ENCODE peak calls at places on chromosomes 1 and 21, in four cellular contexts. One of them, this sample, is unnamed. For H3K36me3, the result is how much of the 10 kb centered on the place peaks cover.

GRCh38 chr1:198756470-198756869 is 117.6 kb downstream of the PTPRC start:
- DNase-seq in fibroblast of lung: no peak
- DNase-seq in ovary: no peak
- DNase-seq in left ventricle myocardium inferior: no peak
- DNase-seq in this sample: no peak

GRCh38 chr1:11563560-11564069 is 84.7 kb downstream of the DISP3 start:
- DNase-seq in fibroblast of lung: peak
- DNase-seq in ovary: no peak
- DNase-seq in left ventricle myocardium inferior: no peak
- DNase-seq in this sample: peak

GRCh38 chr1:201348211-201348566 is 29.3 kb downstream of the TNNT2 start:
- DNase-seq in fibroblast of lung: peak
- DNase-seq in ovary: no peak
- DNase-seq in left ventricle myocardium inferior: no peak
- DNase-seq in this sample: peak

GRCh38 chr1:31791131-31791858 is 24.5 kb downstream of the SPOCD1 start:
- DNase-seq in fibroblast of lung: no peak
- DNase-seq in ovary: no peak
- DNase-seq in left ventricle myocardium inferior: no peak
- DNase-seq in this sample: no peak

GRCh38 chr1:177368255-177368654 is 197.5 kb downstream of the BRINP2 start:
- DNase-seq in fibroblast of lung: peak
- DNase-seq in ovary: no peak
- DNase-seq in left ventricle myocardium inferior: no peak
- DNase-seq in this sample: no peak

GRCh38 chr1:66925944-66926343 is 1.2 kb downstream of the MIER1 start:
- DNase-seq in fibroblast of lung: no peak
- DNase-seq in ovary: no peak
- DNase-seq in left ventricle myocardium inferior: no peak
- DNase-seq in this sample: no peak

GRCh38 chr1:233281711-233282581 is 13.6 kb downstream of the PCNX2 start:
- DNase-seq in fibroblast of lung: peak
- DNase-seq in ovary: no peak
- DNase-seq in left ventricle myocardium inferior: no peak
- DNase-seq in this sample: no peak

GRCh38 chr1:35707253-35708178 is 11.2 kb downstream of the C1orf216 start:
- DNase-seq in fibroblast of lung: peak
- DNase-seq in ovary: no peak
- DNase-seq in left ventricle myocardium inferior: peak
- DNase-seq in this sample: no peak

GRCh38 chr1:201261771-201262547 is 21.3 kb upstream of the PKP1 start:
- DNase-seq in fibroblast of lung: peak
- DNase-seq in ovary: no peak
- DNase-seq in left ventricle myocardium inferior: no peak
- DNase-seq in this sample: peak

GRCh38 chr1:33460947-33461629 is 11.4 kb upstream of the ZSCAN20 start:
- DNase-seq in fibroblast of lung: no peak
- DNase-seq in ovary: no peak
- DNase-seq in left ventricle myocardium inferior: peak
- DNase-seq in this sample: no peak

GRCh38 chr1:36359911-36360310 is 25.8 kb downstream of the STK40 start:
- DNase-seq in fibroblast of lung: peak
- DNase-seq in ovary: no peak
- DNase-seq in left ventricle myocardium inferior: no peak
- DNase-seq in this sample: peak

GRCh38 chr1:50266509-50266908 is 156.7 kb downstream of the DMRTA2 start:
- DNase-seq in fibroblast of lung: no peak
- DNase-seq in ovary: no peak
- DNase-seq in left ventricle myocardium inferior: no peak
- DNase-seq in this sample: peak

DNA sequence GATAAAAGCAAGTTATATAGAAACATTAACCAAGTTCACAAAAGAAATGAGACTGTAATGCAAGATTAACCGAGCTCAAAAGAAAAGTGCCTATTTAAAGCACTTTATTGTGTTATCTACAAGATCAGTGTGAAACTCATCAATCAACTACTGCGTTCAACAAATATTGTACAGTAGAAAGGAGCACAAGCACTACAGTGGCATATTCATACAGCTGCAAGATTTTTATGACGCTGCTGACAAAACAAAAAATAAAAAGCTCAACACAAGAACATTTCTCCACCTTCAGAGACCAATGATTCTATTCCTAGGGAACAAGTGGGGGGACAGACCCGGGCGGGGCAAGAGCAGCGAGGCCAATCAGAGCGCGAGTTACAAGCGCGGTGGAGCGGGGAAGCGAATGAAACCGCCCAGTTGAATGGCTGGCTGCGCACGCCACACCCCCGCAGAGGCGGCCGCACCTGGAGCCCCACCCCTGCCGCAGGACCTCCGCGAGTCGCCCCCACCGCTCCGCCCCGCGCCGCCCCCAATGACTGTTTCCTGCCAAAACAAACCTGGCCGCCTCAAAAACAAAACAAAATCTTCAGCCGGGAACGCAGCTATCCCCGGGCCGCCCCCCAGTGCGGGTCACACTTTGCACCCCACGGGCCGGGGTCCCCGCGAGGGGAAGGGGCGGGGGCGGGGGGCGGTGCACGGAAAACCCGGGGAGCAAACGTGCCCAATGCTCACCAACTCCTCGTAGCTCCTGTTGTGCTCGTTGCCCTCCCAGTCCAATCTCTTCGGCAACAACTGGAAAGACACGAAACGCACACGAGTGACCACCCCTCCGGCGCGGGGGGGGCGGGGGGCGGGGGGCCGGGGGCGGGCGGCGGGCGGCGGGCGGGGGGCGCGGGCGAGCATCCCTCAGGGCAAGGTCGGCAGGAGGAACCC is 1.1 kb downstream of the BRWD1 start:
- DNase-seq in fibroblast of lung: peak
- DNase-seq in ovary: peak
- DNase-seq in left ventricle myocardium inferior: peak
- DNase-seq in this sample: peak
- H3K4me3 ChIP-seq in fibroblast of lung: peak
- H3K4me3 ChIP-seq in ovary: peak
- H3K4me3 ChIP-seq in left ventricle myocardium inferior: peak
- H3K4me3 ChIP-seq in this sample: peak

GRCh38 chr1:44719318-44719717 is 11.7 kb downstream of the RNU5D-1 start:
- DNase-seq in fibroblast of lung: no peak
- DNase-seq in ovary: no peak
- DNase-seq in left ventricle myocardium inferior: no peak
- DNase-seq in this sample: no peak

GRCh38 chr1:44721521-44722361 is 9.2 kb downstream of the RNU5D-1 start:
- DNase-seq in fibroblast of lung: peak
- DNase-seq in ovary: no peak
- DNase-seq in left ventricle myocardium inferior: peak
- DNase-seq in this sample: peak

GRCh38 chr1:44717653-44718052 is 13.3 kb downstream of the RNU5D-1 start:
- DNase-seq in fibroblast of lung: no peak
- DNase-seq in ovary: no peak
- DNase-seq in left ventricle myocardium inferior: no peak
- DNase-seq in this sample: no peak

GRCh38 chr1:44723064-44723463 is 7.9 kb downstream of the RNU5D-1 start:
- DNase-seq in fibroblast of lung: no peak
- DNase-seq in ovary: no peak
- DNase-seq in left ventricle myocardium inferior: no peak
- DNase-seq in this sample: no peak

GRCh38 chr1:44720281-44720680 is 10.7 kb downstream of the RNU5D-1 start:
- DNase-seq in fibroblast of lung: no peak
- DNase-seq in ovary: no peak
- DNase-seq in left ventricle myocardium inferior: no peak
- DNase-seq in this sample: no peak
- H3K36me3 ChIP-seq in fibroblast of lung: under half
- H3K36me3 ChIP-seq in ovary: under half
- H3K36me3 ChIP-seq in left ventricle myocardium inferior: under half
- H3K36me3 ChIP-seq in this sample: under half

DNA sequence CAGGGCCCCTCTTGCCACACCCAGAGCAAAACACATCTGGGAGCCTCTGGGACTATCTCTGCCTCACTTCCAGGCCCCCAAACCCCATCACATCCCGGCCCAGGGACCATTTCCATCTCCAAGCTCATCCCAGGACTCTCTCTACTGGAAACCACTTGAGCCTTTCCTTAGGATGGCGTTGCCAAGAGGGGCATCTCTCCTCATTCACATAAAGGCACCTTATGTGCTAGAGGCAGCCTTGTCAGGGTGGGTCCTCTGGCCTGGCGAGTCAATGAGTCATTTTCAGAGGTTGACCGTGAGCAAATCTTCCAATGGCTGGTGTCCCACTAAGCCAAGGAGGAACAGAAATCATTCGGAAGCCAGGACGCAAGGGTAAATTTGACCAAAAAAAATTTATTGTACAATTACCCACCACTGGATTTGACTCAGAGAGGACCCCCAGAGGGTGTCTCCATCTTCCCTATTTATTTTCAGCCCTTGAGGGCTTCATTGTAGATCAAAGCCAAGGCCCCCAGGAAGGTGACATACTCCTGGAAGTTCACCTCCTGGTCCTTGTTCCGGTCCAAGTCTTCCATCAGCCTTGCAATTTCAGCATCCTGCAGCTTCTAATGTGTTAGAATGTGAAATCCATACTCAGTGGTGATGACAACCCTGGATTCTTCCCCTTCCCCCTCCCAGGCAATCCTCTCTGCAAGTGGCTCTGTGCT is 1.4 kb downstream of the S100A6 start:
- DNase-seq in fibroblast of lung: peak
- DNase-seq in ovary: peak
- DNase-seq in left ventricle myocardium inferior: no peak
- DNase-seq in this sample: peak
- H3K4me3 ChIP-seq in fibroblast of lung: peak
- H3K4me3 ChIP-seq in ovary: peak
- H3K4me3 ChIP-seq in left ventricle myocardium inferior: peak
- H3K4me3 ChIP-seq in this sample: peak

DNA sequence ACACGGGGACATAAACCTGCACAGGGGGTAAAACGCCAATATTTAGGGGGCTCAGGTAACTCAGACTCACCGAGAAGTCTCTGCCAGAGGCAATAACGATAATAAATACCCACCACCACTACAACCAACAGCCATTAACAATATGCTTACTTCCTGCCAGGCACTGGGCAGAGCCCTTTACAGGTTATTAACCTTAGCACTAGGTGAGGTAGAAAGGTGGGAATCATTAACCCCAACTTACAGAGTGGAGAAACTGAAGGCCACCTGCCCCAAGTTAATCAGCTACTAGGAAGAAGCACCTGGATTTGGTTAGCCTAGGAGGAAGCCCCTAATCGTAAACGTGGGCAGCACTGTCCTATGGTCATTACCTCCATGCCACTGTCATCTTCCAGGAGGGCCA is 110.1 kb downstream of the UBR4 start:
- DNase-seq in fibroblast of lung: no peak
- DNase-seq in ovary: no peak
- DNase-seq in left ventricle myocardium inferior: no peak
- DNase-seq in this sample: no peak
- H3K36me3 ChIP-seq in fibroblast of lung: under half
- H3K36me3 ChIP-seq in ovary: under half
- H3K36me3 ChIP-seq in left ventricle myocardium inferior: half or more
- H3K36me3 ChIP-seq in this sample: half or more

GRCh38 chr1:203044546-203044975 is 18.3 kb downstream of the PPFIA4 start:
- DNase-seq in fibroblast of lung: no peak
- DNase-seq in ovary: no peak
- DNase-seq in left ventricle myocardium inferior: no peak
- DNase-seq in this sample: no peak
- H3K4me3 ChIP-seq in fibroblast of lung: no peak
- H3K4me3 ChIP-seq in ovary: no peak
- H3K4me3 ChIP-seq in left ventricle myocardium inferior: no peak
- H3K4me3 ChIP-seq in this sample: no peak

GRCh38 chr1:99737016-99737415 is 29.4 kb downstream of the FRRS1 start:
- DNase-seq in fibroblast of lung: peak
- DNase-seq in ovary: no peak
- DNase-seq in left ventricle myocardium inferior: no peak
- DNase-seq in this sample: peak
- H3K36me3 ChIP-seq in fibroblast of lung: under half
- H3K36me3 ChIP-seq in ovary: under half
- H3K36me3 ChIP-seq in left ventricle myocardium inferior: under half
- H3K36me3 ChIP-seq in this sample: under half

This sample was measured in MG63.